ENCODE peak calls at places on chromosome 1, in nine cellular contexts. W is mesenchymal stem cell; Z is activated CD8-positive, alpha-beta memory T cell treated with anti-CD3 and anti-CD28 coated beads, Interleukin-2, amount 50 U/mL, for 48 hours; T is sciatic nerve; A is IMR-90; M is ELR; X is amniotic stem cell; F is activated CD8-positive, alpha-beta T cell treated with anti-CD3 and anti-CD28 coated beads for 36 hours; K is CD8-positive, alpha-beta T cell. Q is an unnamed sample.

GRCh38 chr1:113912594-113913311 is 7.6 kb downstream of the DCLRE1B start:
- DNase-seq in W (peak), Z (no peak), T (no peak), A (peak), M (no peak), X (no peak), F (no peak), K (no peak), Q (peak)

GRCh38 chr1:223621312-223621734 is 44.2 kb downstream of the CAPN8 start:
- DNase-seq in W (no peak), Z (no peak), T (no peak), A (no peak), M (no peak), X (no peak), F (no peak), K (no peak), Q (no peak)

GRCh38 chr1:175095978-175096611 is 28.5 kb downstream of the TNN start:
- DNase-seq in W (no peak), Z (no peak), T (no peak), A (no peak), M (no peak), X (no peak), F (no peak), K (no peak), Q (no peak)

GRCh38 chr1:183512450-183512849 is 40.2 kb downstream of the SMG7 start:
- DNase-seq in W (no peak), Z (no peak), T (no peak), A (no peak), M (no peak), X (no peak), F (no peak), K (no peak), Q (no peak)

GRCh38 chr1:73736125-73736524 is 461.9 kb downstream of the LRRIQ3 start:
- DNase-seq in W (no peak), Z (no peak), T (no peak), A (no peak), M (no peak), X (no peak), F (no peak), K (no peak), Q (no peak)

GRCh38 chr1:48021792-48022191 is 24.6 kb upstream of the TRABD2B start:
- DNase-seq in W (no peak), Z (no peak), T (no peak), A (no peak), M (no peak), X (no peak), F (no peak), K (no peak), Q (no peak)

GRCh38 chr1:175889848-175890247 is 146.5 kb upstream of the TNR start:
- DNase-seq in W (no peak), Z (no peak), T (no peak), A (no peak), M (no peak), X (no peak), F (no peak), K (no peak), Q (no peak)

GRCh38 chr1:59173721-59174120 is 123.2 kb upstream of the FGGY start:
- DNase-seq in W (peak), Z (no peak), T (no peak), A (peak), M (peak), X (no peak), F (no peak), K (no peak), Q (peak)

GRCh38 chr1:96983866-96984265 is 262.3 kb downstream of the PTBP2 start:
- DNase-seq in W (no peak), Z (no peak), T (no peak), A (no peak), M (no peak), X (no peak), F (no peak), K (no peak), Q (no peak)

GRCh38 chr1:231107600-231108326 is 54.1 kb upstream of the TRIM67 start:
- DNase-seq in W (no peak), Z (no peak), T (no peak), A (no peak), M (no peak), X (no peak), F (no peak), K (no peak), Q (no peak)

GRCh38 chr1:153543738-153544135 is 1.9 kb downstream of the S100A4 start:
- DNase-seq in W (no peak), Z (no peak), T (peak), A (no peak), M (no peak), X (no peak), F (no peak), K (no peak), Q (no peak)

GRCh38 chr1:7784492-7785071 is 491 bp downstream of the PER3 start:
- DNase-seq in W (peak), Z (peak), T (peak), A (no peak), M (peak), X (no peak), F (no peak), K (peak), Q (no peak)